ENCODE peak calls at places on chromosomes 13 and 19, in nine cellular contexts. One of them, this sample, is unnamed.

GRCh38 chr13:95809429-95809828 is 132.5 kb downstream of the DNAJC3 start:
- DNase-seq in RWPE1: no peak
- DNase-seq in fibroblast of mammary gland: no peak
- DNase-seq in dorsolateral prefrontal cortex: no peak
- DNase-seq in CD8-positive, alpha-beta T cell: no peak
- DNase-seq in hepatocyte: no peak
- DNase-seq in WERI-Rb-1: no peak
- DNase-seq in AG10803: no peak
- DNase-seq in keratinocyte: no peak
- DNase-seq in this sample: no peak

GRCh38 chr13:19862511-19863313 is 737 bp downstream of the ZMYM5 start:
- DNase-seq in RWPE1: peak; percentile 43
- DNase-seq in fibroblast of mammary gland: peak; percentile 31
- DNase-seq in dorsolateral prefrontal cortex: no peak
- DNase-seq in CD8-positive, alpha-beta T cell: peak; percentile 19
- DNase-seq in hepatocyte: peak; percentile 56
- DNase-seq in WERI-Rb-1: no peak
- DNase-seq in AG10803: peak; percentile 17
- DNase-seq in keratinocyte: no peak
- DNase-seq in this sample: no peak

GRCh38 chr13:87376081-87376480 is 295.1 kb upstream of the SLITRK5 start:
- DNase-seq in RWPE1: no peak
- DNase-seq in fibroblast of mammary gland: no peak
- DNase-seq in dorsolateral prefrontal cortex: no peak
- DNase-seq in CD8-positive, alpha-beta T cell: no peak
- DNase-seq in hepatocyte: no peak
- DNase-seq in WERI-Rb-1: no peak
- DNase-seq in AG10803: no peak
- DNase-seq in keratinocyte: no peak
- DNase-seq in this sample: no peak

GRCh38 chr13:77696006-77696862 is 1.3 kb upstream of the SLAIN1 start:
- DNase-seq in RWPE1: no peak
- DNase-seq in fibroblast of mammary gland: no peak
- DNase-seq in dorsolateral prefrontal cortex: peak; percentile 55
- DNase-seq in CD8-positive, alpha-beta T cell: no peak
- DNase-seq in hepatocyte: peak; percentile 34
- DNase-seq in WERI-Rb-1: no peak
- DNase-seq in AG10803: no peak
- DNase-seq in keratinocyte: no peak
- DNase-seq in this sample: no peak

GRCh38 chr19:41793414-41793727 is 3.0 kb upstream of the CEACAM3 start:
- DNase-seq in RWPE1: no peak
- DNase-seq in fibroblast of mammary gland: no peak
- DNase-seq in dorsolateral prefrontal cortex: no peak
- DNase-seq in CD8-positive, alpha-beta T cell: no peak
- DNase-seq in hepatocyte: no peak
- DNase-seq in WERI-Rb-1: no peak
- DNase-seq in AG10803: no peak
- DNase-seq in keratinocyte: no peak
- DNase-seq in this sample: no peak

GRCh38 chr13:52158629-52159158 is 703 bp downstream of the NEK3 start:
- DNase-seq in RWPE1: peak; percentile 22
- DNase-seq in fibroblast of mammary gland: peak; percentile 49
- DNase-seq in dorsolateral prefrontal cortex: no peak
- DNase-seq in CD8-positive, alpha-beta T cell: no peak
- DNase-seq in hepatocyte: peak; percentile 58
- DNase-seq in WERI-Rb-1: peak; percentile 7
- DNase-seq in AG10803: peak; percentile 52
- DNase-seq in keratinocyte: no peak
- DNase-seq in this sample: no peak

GRCh38 chr19:11539495-11540365 is 1.1 kb downstream of the CNN1 start:
- DNase-seq in RWPE1: no peak
- DNase-seq in fibroblast of mammary gland: no peak
- DNase-seq in dorsolateral prefrontal cortex: no peak
- DNase-seq in CD8-positive, alpha-beta T cell: no peak
- DNase-seq in hepatocyte: peak; percentile 64
- DNase-seq in WERI-Rb-1: peak; percentile 68
- DNase-seq in AG10803: no peak
- DNase-seq in keratinocyte: no peak
- DNase-seq in this sample: no peak

GRCh38 chr19:5093953-5094718 is 125.2 kb downstream of the KDM4B start:
- DNase-seq in RWPE1: no peak
- DNase-seq in fibroblast of mammary gland: no peak
- DNase-seq in dorsolateral prefrontal cortex: no peak
- DNase-seq in CD8-positive, alpha-beta T cell: no peak
- DNase-seq in hepatocyte: no peak
- DNase-seq in WERI-Rb-1: peak; percentile 43
- DNase-seq in AG10803: no peak
- DNase-seq in keratinocyte: no peak
- DNase-seq in this sample: no peak

GRCh38 chr13:113536461-113537110 is 46.1 kb upstream of the DCUN1D2 start:
- DNase-seq in RWPE1: no peak
- DNase-seq in fibroblast of mammary gland: no peak
- DNase-seq in dorsolateral prefrontal cortex: no peak
- DNase-seq in CD8-positive, alpha-beta T cell: no peak
- DNase-seq in hepatocyte: no peak
- DNase-seq in WERI-Rb-1: no peak
- DNase-seq in AG10803: no peak
- DNase-seq in keratinocyte: no peak
- DNase-seq in this sample: no peak

GRCh38 chr19:37770985-37771384 is 8.4 kb downstream of the ZNF573 start:
- DNase-seq in RWPE1: no peak
- DNase-seq in fibroblast of mammary gland: no peak
- DNase-seq in dorsolateral prefrontal cortex: no peak
- DNase-seq in CD8-positive, alpha-beta T cell: no peak
- DNase-seq in hepatocyte: no peak
- DNase-seq in WERI-Rb-1: no peak
- DNase-seq in AG10803: no peak
- DNase-seq in keratinocyte: no peak
- DNase-seq in this sample: no peak

GRCh38 chr13:27170221-27170520 is 1.4 kb downstream of the USP12 start:
- DNase-seq in RWPE1: peak; percentile 43
- DNase-seq in fibroblast of mammary gland: peak; percentile 84
- DNase-seq in dorsolateral prefrontal cortex: no peak
- DNase-seq in CD8-positive, alpha-beta T cell: no peak
- DNase-seq in hepatocyte: no peak
- DNase-seq in WERI-Rb-1: no peak
- DNase-seq in AG10803: peak; percentile 68
- DNase-seq in keratinocyte: no peak
- DNase-seq in this sample: no peak

GRCh38 chr19:40718774-40719391 is 2.0 kb downstream of the ITPKC start:
- DNase-seq in RWPE1: peak; percentile 87
- DNase-seq in fibroblast of mammary gland: peak; percentile 67
- DNase-seq in dorsolateral prefrontal cortex: no peak
- DNase-seq in CD8-positive, alpha-beta T cell: no peak
- DNase-seq in hepatocyte: peak; percentile 89
- DNase-seq in WERI-Rb-1: peak; percentile 58
- DNase-seq in AG10803: peak; percentile 31
- DNase-seq in keratinocyte: peak; percentile 82
- DNase-seq in this sample: peak; percentile 31

GRCh38 chr13:44129418-44129817 is 244.2 kb upstream of the SERP2 start:
- DNase-seq in RWPE1: no peak
- DNase-seq in fibroblast of mammary gland: no peak
- DNase-seq in dorsolateral prefrontal cortex: no peak
- DNase-seq in CD8-positive, alpha-beta T cell: no peak
- DNase-seq in hepatocyte: no peak
- DNase-seq in WERI-Rb-1: no peak
- DNase-seq in AG10803: no peak
- DNase-seq in keratinocyte: no peak
- DNase-seq in this sample: no peak

GRCh38 chr13:44131069-44131614 is 242.5 kb upstream of the SERP2 start:
- DNase-seq in RWPE1: no peak
- DNase-seq in fibroblast of mammary gland: no peak
- DNase-seq in dorsolateral prefrontal cortex: peak; percentile 68
- DNase-seq in CD8-positive, alpha-beta T cell: no peak
- DNase-seq in hepatocyte: no peak
- DNase-seq in WERI-Rb-1: no peak
- DNase-seq in AG10803: no peak
- DNase-seq in keratinocyte: no peak
- DNase-seq in this sample: no peak

GRCh38 chr13:44132710-44133109 is 240.9 kb upstream of the SERP2 start:
- DNase-seq in RWPE1: no peak
- DNase-seq in fibroblast of mammary gland: peak; percentile 73
- DNase-seq in dorsolateral prefrontal cortex: peak; percentile 59
- DNase-seq in CD8-positive, alpha-beta T cell: no peak
- DNase-seq in hepatocyte: no peak
- DNase-seq in WERI-Rb-1: no peak
- DNase-seq in AG10803: peak; percentile 26
- DNase-seq in keratinocyte: no peak
- DNase-seq in this sample: no peak

GRCh38 chr13:44125943-44126469 is 246.3 kb downstream of the LACC1 start:
- DNase-seq in RWPE1: no peak
- DNase-seq in fibroblast of mammary gland: peak; percentile 76
- DNase-seq in dorsolateral prefrontal cortex: no peak
- DNase-seq in CD8-positive, alpha-beta T cell: no peak
- DNase-seq in hepatocyte: no peak
- DNase-seq in WERI-Rb-1: no peak
- DNase-seq in AG10803: peak; percentile 37
- DNase-seq in keratinocyte: no peak
- DNase-seq in this sample: no peak

DNA sequence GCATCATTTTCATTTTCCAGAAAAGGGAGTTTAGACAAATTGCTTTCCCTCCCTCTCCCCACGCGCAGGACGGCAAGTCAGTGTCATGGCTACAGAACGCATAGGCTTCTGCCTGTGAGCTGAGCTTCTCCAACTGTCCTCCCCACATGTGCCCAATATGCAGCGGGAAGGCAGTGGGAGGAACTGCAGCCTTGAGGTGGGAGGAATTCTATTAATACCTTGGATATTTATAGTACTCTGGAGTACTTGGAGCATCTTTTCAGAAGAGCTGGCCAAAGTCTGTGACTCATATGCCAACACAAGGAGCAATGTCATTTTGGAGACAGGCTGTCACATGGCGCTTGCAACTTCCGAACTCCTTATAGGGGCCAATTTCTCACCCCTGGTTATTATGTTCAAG is 245.1 kb upstream of the SERP2 start:
- DNase-seq in RWPE1: no peak
- DNase-seq in fibroblast of mammary gland: peak; percentile 65
- DNase-seq in dorsolateral prefrontal cortex: peak; percentile 71
- DNase-seq in CD8-positive, alpha-beta T cell: no peak
- DNase-seq in hepatocyte: no peak
- DNase-seq in WERI-Rb-1: no peak
- DNase-seq in AG10803: peak; percentile 79
- DNase-seq in keratinocyte: no peak
- DNase-seq in this sample: no peak
- TF ChIP-seq CTCF in RWPE1: no peak
- TF ChIP-seq CTCF in fibroblast of mammary gland: no peak
- TF ChIP-seq CTCF in dorsolateral prefrontal cortex: no peak
- TF ChIP-seq CTCF in CD8-positive, alpha-beta T cell: no peak
- TF ChIP-seq CTCF in hepatocyte: no peak
- TF ChIP-seq CTCF in WERI-Rb-1: no peak
- TF ChIP-seq CTCF in AG10803: peak; percentile 17
- TF ChIP-seq CTCF in keratinocyte: no peak
- TF ChIP-seq CTCF in this sample: no peak

GRCh38 chr19:29964171-29964570 is 22.1 kb downstream of the URI1 start:
- DNase-seq in RWPE1: no peak
- DNase-seq in fibroblast of mammary gland: peak; percentile 37
- DNase-seq in dorsolateral prefrontal cortex: no peak
- DNase-seq in CD8-positive, alpha-beta T cell: no peak
- DNase-seq in hepatocyte: no peak
- DNase-seq in WERI-Rb-1: no peak
- DNase-seq in AG10803: peak; percentile 34
- DNase-seq in keratinocyte: no peak
- DNase-seq in this sample: no peak

GRCh38 chr19:29967623-29968022 is 25.6 kb downstream of the URI1 start:
- DNase-seq in RWPE1: no peak
- DNase-seq in fibroblast of mammary gland: peak; percentile 72
- DNase-seq in dorsolateral prefrontal cortex: no peak
- DNase-seq in CD8-positive, alpha-beta T cell: no peak
- DNase-seq in hepatocyte: no peak
- DNase-seq in WERI-Rb-1: no peak
- DNase-seq in AG10803: peak; percentile 37
- DNase-seq in keratinocyte: no peak
- DNase-seq in this sample: no peak

GRCh38 chr19:29965529-29965928 is 23.5 kb downstream of the URI1 start:
- DNase-seq in RWPE1: peak; percentile 30
- DNase-seq in fibroblast of mammary gland: peak; percentile 65
- DNase-seq in dorsolateral prefrontal cortex: no peak
- DNase-seq in CD8-positive, alpha-beta T cell: no peak
- DNase-seq in hepatocyte: no peak
- DNase-seq in WERI-Rb-1: no peak
- DNase-seq in AG10803: peak; percentile 51
- DNase-seq in keratinocyte: peak; percentile 5
- DNase-seq in this sample: no peak

GRCh38 chr19:29963576-29963975 is 21.5 kb downstream of the URI1 start:
- DNase-seq in RWPE1: no peak
- DNase-seq in fibroblast of mammary gland: no peak
- DNase-seq in dorsolateral prefrontal cortex: no peak
- DNase-seq in CD8-positive, alpha-beta T cell: no peak
- DNase-seq in hepatocyte: no peak
- DNase-seq in WERI-Rb-1: no peak
- DNase-seq in AG10803: no peak
- DNase-seq in keratinocyte: no peak
- DNase-seq in this sample: no peak

GRCh38 chr19:29966594-29967249 is 24.7 kb downstream of the URI1 start:
- DNase-seq in RWPE1: no peak
- DNase-seq in fibroblast of mammary gland: peak; percentile 43
- DNase-seq in dorsolateral prefrontal cortex: no peak
- DNase-seq in CD8-positive, alpha-beta T cell: no peak
- DNase-seq in hepatocyte: no peak
- DNase-seq in WERI-Rb-1: no peak
- DNase-seq in AG10803: peak; percentile 33
- DNase-seq in keratinocyte: no peak
- DNase-seq in this sample: no peak
- TF ChIP-seq CTCF in RWPE1: peak; percentile 35
- TF ChIP-seq CTCF in fibroblast of mammary gland: peak; percentile 31
- TF ChIP-seq CTCF in dorsolateral prefrontal cortex: peak; percentile 48
- TF ChIP-seq CTCF in CD8-positive, alpha-beta T cell: peak; percentile 29
- TF ChIP-seq CTCF in hepatocyte: peak; percentile 32
- TF ChIP-seq CTCF in WERI-Rb-1: peak; percentile 5
- TF ChIP-seq CTCF in AG10803: peak; percentile 46
- TF ChIP-seq CTCF in keratinocyte: no peak
- TF ChIP-seq CTCF in this sample: no peak

GRCh38 chr19:917323-918151 is at the start of gene KISS1R:
- DNase-seq in RWPE1: no peak
- DNase-seq in fibroblast of mammary gland: no peak
- DNase-seq in dorsolateral prefrontal cortex: no peak
- DNase-seq in CD8-positive, alpha-beta T cell: no peak
- DNase-seq in hepatocyte: peak; percentile 74
- DNase-seq in WERI-Rb-1: peak; percentile 82
- DNase-seq in AG10803: no peak
- DNase-seq in keratinocyte: no peak
- DNase-seq in this sample: no peak
- TF ChIP-seq CTCF in RWPE1: peak; percentile 65
- TF ChIP-seq CTCF in fibroblast of mammary gland: no peak
- TF ChIP-seq CTCF in dorsolateral prefrontal cortex: peak; percentile 45
- TF ChIP-seq CTCF in CD8-positive, alpha-beta T cell: peak; percentile 56
- TF ChIP-seq CTCF in hepatocyte: peak; percentile 63
- TF ChIP-seq CTCF in WERI-Rb-1: peak; percentile 94
- TF ChIP-seq CTCF in AG10803: peak; percentile 22
- TF ChIP-seq CTCF in keratinocyte: peak; percentile 73
- TF ChIP-seq CTCF in this sample: peak; percentile 25

GRCh38 chr13:98315466-98315865 is 138.4 kb upstream of the RNF113B start:
- DNase-seq in RWPE1: no peak
- DNase-seq in fibroblast of mammary gland: peak; percentile 45
- DNase-seq in dorsolateral prefrontal cortex: peak; percentile 74
- DNase-seq in CD8-positive, alpha-beta T cell: no peak
- DNase-seq in hepatocyte: no peak
- DNase-seq in WERI-Rb-1: peak; percentile 75
- DNase-seq in AG10803: peak; percentile 75
- DNase-seq in keratinocyte: no peak
- DNase-seq in this sample: peak; percentile 41
- TF ChIP-seq CTCF in RWPE1: no peak
- TF ChIP-seq CTCF in fibroblast of mammary gland: no peak
- TF ChIP-seq CTCF in dorsolateral prefrontal cortex: no peak
- TF ChIP-seq CTCF in CD8-positive, alpha-beta T cell: no peak
- TF ChIP-seq CTCF in hepatocyte: no peak
- TF ChIP-seq CTCF in WERI-Rb-1: peak; percentile 17
- TF ChIP-seq CTCF in AG10803: peak; percentile 42
- TF ChIP-seq CTCF in keratinocyte: no peak
- TF ChIP-seq CTCF in this sample: no peak

This sample was measured in endothelial cell.